ENCODE peak calls at places on chromosome 22, in five cellular contexts. One of them, this sample, is unnamed. For H3K9me3, the result is how much of the 10 kb centered on the place peaks cover.

GRCh38 chr22:44621401-44622146 is 80.4 kb upstream of the PRR5 start:
- DNase-seq in kidney: no peak
- DNase-seq in IMR-90: no peak
- DNase-seq in body of pancreas: no peak
- DNase-seq in BE2C: no peak
- DNase-seq in this sample: no peak

GRCh38 chr22:44049369-44050231 is 25.5 kb downstream of the PARVB start:
- DNase-seq in kidney: no peak
- DNase-seq in IMR-90: no peak
- DNase-seq in body of pancreas: no peak
- DNase-seq in BE2C: peak
- DNase-seq in this sample: no peak

GRCh38 chr22:44685384-44686056 is 16.5 kb upstream of the PRR5 start:
- DNase-seq in kidney: no peak
- DNase-seq in IMR-90: peak
- DNase-seq in body of pancreas: peak
- DNase-seq in BE2C: peak
- DNase-seq in this sample: no peak

GRCh38 chr22:19871023-19871844 is 16.6 kb upstream of the GNB1L start:
- DNase-seq in kidney: peak
- DNase-seq in IMR-90: no peak
- DNase-seq in body of pancreas: peak
- DNase-seq in BE2C: peak
- DNase-seq in this sample: no peak

GRCh38 chr22:44700456-44700855 is 1.5 kb upstream of the PRR5 start:
- DNase-seq in kidney: no peak
- DNase-seq in IMR-90: peak
- DNase-seq in body of pancreas: no peak
- DNase-seq in BE2C: no peak
- DNase-seq in this sample: no peak

GRCh38 chr22:20312396-20313191 is 7.3 kb downstream of the DGCR6L start:
- DNase-seq in kidney: peak
- DNase-seq in IMR-90: no peak
- DNase-seq in body of pancreas: no peak
- DNase-seq in BE2C: no peak
- DNase-seq in this sample: no peak

GRCh38 chr22:22507743-22508273 is 734 bp downstream of the ZNF280B start:
- DNase-seq in kidney: no peak
- DNase-seq in IMR-90: no peak
- DNase-seq in body of pancreas: no peak
- DNase-seq in BE2C: no peak
- DNase-seq in this sample: no peak

GRCh38 chr22:38461414-38462081 is 6.3 kb upstream of the KDELR3 start:
- DNase-seq in kidney: peak
- DNase-seq in IMR-90: peak
- DNase-seq in body of pancreas: peak
- DNase-seq in BE2C: peak
- DNase-seq in this sample: peak

GRCh38 chr22:20813056-20813455 is 39.1 kb downstream of the SERPIND1 start:
- DNase-seq in kidney: no peak
- DNase-seq in IMR-90: peak
- DNase-seq in body of pancreas: no peak
- DNase-seq in BE2C: no peak
- DNase-seq in this sample: no peak

GRCh38 chr22:24117942-24118341 is 63.3 kb upstream of the SUSD2 start:
- DNase-seq in kidney: no peak
- DNase-seq in IMR-90: no peak
- DNase-seq in body of pancreas: no peak
- DNase-seq in BE2C: peak
- DNase-seq in this sample: no peak
- TF ChIP-seq CTCF in kidney: no peak
- TF ChIP-seq CTCF in IMR-90: no peak
- TF ChIP-seq CTCF in body of pancreas: no peak
- TF ChIP-seq CTCF in BE2C: peak
- TF ChIP-seq CTCF in this sample: no peak

DNA sequence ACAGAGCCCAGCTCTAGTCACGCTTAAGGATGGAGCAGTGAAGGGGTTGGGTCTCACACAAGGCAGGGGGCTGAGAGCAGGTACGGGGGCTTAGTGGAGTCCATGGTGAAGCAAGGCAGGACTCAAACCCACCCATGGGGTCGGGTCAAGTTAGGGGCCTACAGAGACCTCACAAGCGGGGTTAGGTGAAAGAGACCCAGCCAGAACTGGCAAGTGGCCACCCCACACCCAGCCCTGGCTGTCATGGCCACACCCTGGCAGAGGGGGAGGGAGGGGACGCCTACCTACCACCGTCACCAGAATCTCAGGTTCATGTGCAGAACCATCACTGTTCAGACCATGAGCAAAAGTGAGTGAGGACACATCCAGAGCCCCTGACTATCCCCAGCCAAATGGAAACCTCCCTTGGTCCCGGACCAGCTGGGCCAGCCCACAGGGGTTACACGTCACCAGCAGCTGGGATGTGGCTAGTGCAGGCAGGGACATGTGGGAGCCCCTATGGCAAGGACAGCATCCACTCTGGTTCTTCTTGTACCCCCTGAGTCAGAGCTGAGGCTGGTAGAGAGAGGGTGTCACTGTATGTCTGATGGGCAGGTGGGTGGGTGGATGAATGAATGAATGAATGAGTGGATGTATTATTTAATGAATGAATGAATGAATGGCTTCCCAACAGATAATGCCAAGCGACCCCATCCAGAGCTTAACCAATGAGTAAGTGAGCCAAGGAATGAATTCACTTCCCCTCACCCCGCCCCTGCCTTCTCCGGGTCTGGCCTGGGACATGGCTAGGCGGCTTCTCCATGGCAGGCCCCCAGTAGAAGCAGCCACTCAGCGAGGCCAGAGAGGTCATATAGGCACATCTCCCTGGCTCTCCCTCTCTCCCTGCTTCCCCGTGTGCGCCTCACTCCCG is 681.6 kb downstream of the TBC1D22A start:
- DNase-seq in kidney: no peak
- DNase-seq in IMR-90: no peak
- DNase-seq in body of pancreas: no peak
- DNase-seq in BE2C: no peak
- DNase-seq in this sample: no peak
- H3K9me3 ChIP-seq in kidney: under half
- H3K9me3 ChIP-seq in IMR-90: half or more
- H3K9me3 ChIP-seq in body of pancreas: under half
- H3K9me3 ChIP-seq in BE2C: under half
- H3K9me3 ChIP-seq in this sample: half or more

DNA sequence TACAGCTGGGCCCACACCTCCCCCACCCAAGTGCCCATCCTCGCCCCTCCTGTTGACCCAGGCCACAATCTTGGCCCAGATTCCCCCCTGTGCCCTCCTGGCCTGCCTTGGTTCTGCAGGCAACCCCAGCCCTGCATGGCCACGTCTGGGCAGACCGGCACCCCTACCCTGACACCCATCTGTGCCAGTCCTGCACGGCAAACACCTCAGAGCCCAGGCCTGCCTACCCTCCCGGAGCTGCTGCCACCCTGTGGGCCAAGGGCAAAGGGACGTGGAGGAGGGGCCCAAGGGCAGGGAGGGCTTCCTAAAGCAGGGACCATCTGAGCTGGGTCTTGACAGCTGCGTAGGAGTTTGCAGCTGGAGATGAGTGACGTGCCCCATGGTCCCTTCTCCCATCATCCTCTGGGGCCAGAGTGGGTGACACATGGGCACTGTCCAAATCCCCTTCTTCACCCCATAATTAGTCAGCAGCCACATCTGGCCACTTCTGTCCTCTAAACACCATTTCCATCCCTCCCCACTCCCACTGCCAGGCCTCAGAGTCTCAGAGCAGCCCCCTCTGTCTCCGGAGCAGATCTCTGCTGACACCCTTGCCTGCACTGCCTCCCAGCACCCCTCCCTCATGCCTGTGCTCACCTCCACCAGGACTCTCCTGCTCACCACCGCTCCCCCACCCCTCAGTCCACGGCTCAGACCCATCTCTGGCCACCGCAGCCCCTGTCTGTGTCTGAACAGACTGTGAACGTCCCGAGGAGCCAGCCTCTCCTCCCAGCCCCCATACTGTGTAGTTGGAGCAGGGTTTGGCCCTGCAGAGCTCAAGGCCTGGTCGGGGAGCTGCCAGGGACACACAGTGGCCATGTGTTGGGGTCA is 35.6 kb upstream of the PPARA start:
- DNase-seq in kidney: no peak
- DNase-seq in IMR-90: no peak
- DNase-seq in body of pancreas: no peak
- DNase-seq in BE2C: peak
- DNase-seq in this sample: no peak
- TF ChIP-seq CTCF in kidney: no peak
- TF ChIP-seq CTCF in IMR-90: no peak
- TF ChIP-seq CTCF in body of pancreas: no peak
- TF ChIP-seq CTCF in BE2C: no peak
- TF ChIP-seq CTCF in this sample: no peak

DNA sequence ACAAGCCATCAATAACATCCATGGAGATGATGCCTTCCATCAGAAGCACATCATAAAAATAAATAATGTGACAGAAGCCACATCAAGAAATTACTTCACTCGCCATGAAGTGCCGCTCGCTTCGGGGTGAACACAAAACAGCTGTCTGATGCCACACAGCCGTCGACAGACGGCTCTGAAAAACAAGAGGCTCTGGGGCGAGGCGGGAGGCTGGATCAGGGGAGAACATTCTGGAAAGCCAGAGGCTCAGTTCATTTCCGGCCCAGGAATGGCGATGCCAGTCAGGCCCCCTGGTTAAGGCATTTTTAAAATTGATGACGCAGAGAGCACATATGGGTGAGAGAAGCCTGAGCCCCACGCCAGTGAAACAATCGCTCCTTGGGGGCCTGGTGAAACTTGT is 805.3 kb downstream of the TBC1D22A start:
- DNase-seq in kidney: no peak
- DNase-seq in IMR-90: no peak
- DNase-seq in body of pancreas: no peak
- DNase-seq in BE2C: no peak
- DNase-seq in this sample: no peak
- H3K9me3 ChIP-seq in kidney: under half
- H3K9me3 ChIP-seq in IMR-90: under half
- H3K9me3 ChIP-seq in body of pancreas: under half
- H3K9me3 ChIP-seq in BE2C: under half
- H3K9me3 ChIP-seq in this sample: half or more

GRCh38 chr22:27327497-27327896 is 474.1 kb downstream of the MN1 start:
- DNase-seq in kidney: no peak
- DNase-seq in IMR-90: no peak
- DNase-seq in body of pancreas: no peak
- DNase-seq in BE2C: no peak
- DNase-seq in this sample: no peak

GRCh38 chr22:27331526-27332281 is 469.9 kb downstream of the MN1 start:
- DNase-seq in kidney: peak
- DNase-seq in IMR-90: peak
- DNase-seq in body of pancreas: peak
- DNase-seq in BE2C: peak
- DNase-seq in this sample: no peak

GRCh38 chr22:27329966-27330645 is 471.4 kb downstream of the MN1 start:
- DNase-seq in kidney: no peak
- DNase-seq in IMR-90: no peak
- DNase-seq in body of pancreas: no peak
- DNase-seq in BE2C: no peak
- DNase-seq in this sample: no peak

GRCh38 chr22:27329471-27329870 is 472.1 kb downstream of the MN1 start:
- DNase-seq in kidney: no peak
- DNase-seq in IMR-90: no peak
- DNase-seq in body of pancreas: no peak
- DNase-seq in BE2C: no peak
- DNase-seq in this sample: no peak

GRCh38 chr22:27327981-27328721 is 473.4 kb downstream of the MN1 start:
- DNase-seq in kidney: no peak
- DNase-seq in IMR-90: no peak
- DNase-seq in body of pancreas: no peak
- DNase-seq in BE2C: no peak
- DNase-seq in this sample: no peak
- TF ChIP-seq CTCF in kidney: no peak
- TF ChIP-seq CTCF in IMR-90: no peak
- TF ChIP-seq CTCF in body of pancreas: no peak
- TF ChIP-seq CTCF in BE2C: peak
- TF ChIP-seq CTCF in this sample: no peak

This sample was measured in AG04450.